ENCODE peak calls at places on chromosomes 13 and 19, in eight cellular contexts. I, L, T, Q, S, F, N and K are unnamed samples.

GRCh38 chr13:42484396-42484795 is 89.6 kb upstream of the TNFSF11 start:
- DNase-seq in I (no peak), L (peak), T (no peak), Q (no peak), S (no peak), F (no peak), N (no peak), K (no peak)

GRCh38 chr19:34539396-34539795 is 57.8 kb downstream of the WTIP start:
- DNase-seq in I (no peak), L (no peak), T (no peak), Q (no peak), S (peak), F (no peak), N (no peak), K (no peak)

GRCh38 chr13:41008349-41008980 is 10.7 kb downstream of the ELF1 start:
- DNase-seq in I (no peak), L (peak), T (no peak), Q (no peak), S (peak), F (no peak), N (no peak), K (no peak)

GRCh38 chr19:47861630-47862029 is 2.6 kb downstream of the TPRX2 start:
- DNase-seq in I (no peak), L (no peak), T (no peak), Q (no peak), S (no peak), F (no peak), N (no peak), K (no peak)

GRCh38 chr13:50521750-50522149 is 321.7 kb downstream of the DLEU7 start:
- DNase-seq in I (no peak), L (peak), T (no peak), Q (no peak), S (peak), F (no peak), N (no peak), K (no peak)

GRCh38 chr19:45498411-45499195 is at the start of gene PPM1N:
- DNase-seq in I (no peak), L (peak), T (peak), Q (no peak), S (peak), F (no peak), N (peak), K (no peak)

GRCh38 chr13:98570929-98571372 is 6.0 kb downstream of the STK24 start:
- DNase-seq in I (no peak), L (no peak), T (no peak), Q (no peak), S (peak), F (no peak), N (no peak), K (peak)

GRCh38 chr19:3613765-3614661 is 7.3 kb upstream of the TBXA2R start:
- DNase-seq in I (no peak), L (no peak), T (no peak), Q (no peak), S (no peak), F (no peak), N (no peak), K (no peak)

GRCh38 chr19:2464389-2464788 is 7.6 kb upstream of the LMNB2 start:
- DNase-seq in I (no peak), L (peak), T (no peak), Q (no peak), S (no peak), F (no peak), N (no peak), K (no peak)

GRCh38 chr13:104920091-104920490 is 1615.4 kb downstream of the EFNB2 start:
- DNase-seq in I (no peak), L (no peak), T (no peak), Q (peak), S (no peak), F (no peak), N (no peak), K (no peak)

GRCh38 chr13:23609414-23610186 is 39.4 kb downstream of the TNFRSF19 start:
- DNase-seq in I (no peak), L (peak), T (no peak), Q (no peak), S (peak), F (peak), N (no peak), K (no peak)
- TF ChIP-seq CTCF in I (no peak), L (no peak), T (no peak), Q (no peak), S (no peak), F (no peak), N (no peak), K (no peak)

DNA sequence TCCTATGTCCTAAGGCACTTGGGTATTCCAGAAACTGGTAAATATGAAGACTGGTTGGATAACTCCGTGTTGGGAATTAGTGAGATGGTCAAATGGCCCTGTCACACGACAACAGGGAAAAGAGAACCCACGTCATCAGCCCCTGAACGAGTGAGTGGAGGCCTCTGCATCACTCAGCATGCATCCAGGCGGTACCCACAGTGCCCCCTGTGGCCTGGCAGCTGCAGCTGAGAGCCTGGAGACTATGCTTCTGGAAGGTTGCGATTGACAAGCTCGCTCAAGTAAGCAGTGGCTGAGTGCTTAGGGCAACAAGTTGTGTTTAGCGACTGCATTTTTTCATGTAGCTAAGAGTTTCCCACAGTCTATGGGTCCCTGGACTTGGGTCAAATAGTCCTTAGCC is 55.9 kb downstream of the COL4A2 start:
- DNase-seq in I (no peak), L (no peak), T (peak), Q (no peak), S (no peak), F (no peak), N (no peak), K (no peak)
- TF ChIP-seq CTCF in I (no peak), L (peak), T (no peak), Q (no peak), S (peak), F (no peak), N (no peak), K (no peak)

GRCh38 chr19:1106841-1107654 is 3.3 kb downstream of the GPX4 start:
- DNase-seq in I (no peak), L (peak), T (no peak), Q (no peak), S (peak), F (no peak), N (no peak), K (peak)
- TF ChIP-seq CTCF in I (peak), L (peak), T (no peak), Q (no peak), S (peak), F (no peak), N (no peak), K (peak)

DNA sequence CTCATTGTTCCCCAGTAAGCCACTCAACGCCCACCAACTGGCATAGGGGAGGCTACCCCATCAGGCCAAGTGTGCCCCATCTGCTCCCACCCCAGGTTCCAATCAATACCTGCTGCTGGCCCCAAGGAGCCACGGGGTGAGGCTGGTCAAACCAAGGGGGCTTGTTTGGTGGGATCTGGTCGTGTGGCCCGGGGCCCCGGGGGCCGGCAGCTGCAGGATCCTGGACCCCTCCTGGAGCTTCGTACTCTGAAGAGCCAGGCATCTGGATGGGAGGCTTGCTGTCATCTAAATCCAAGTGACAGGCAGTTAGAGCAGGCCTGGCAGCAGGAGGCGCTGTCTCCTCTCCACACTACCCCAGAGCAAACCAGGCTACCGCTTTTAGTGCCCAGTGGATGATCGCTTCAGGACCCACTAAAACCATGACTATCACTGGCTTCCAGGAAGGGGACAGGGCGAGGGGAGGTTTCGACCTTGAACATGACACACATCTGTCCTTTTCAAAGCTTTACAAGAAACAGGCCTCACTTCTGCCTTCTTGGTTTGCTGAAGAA is 14.2 kb downstream of the CHERP start:
- DNase-seq in I (no peak), L (peak), T (peak), Q (no peak), S (peak), F (no peak), N (no peak), K (no peak)
- TF ChIP-seq CTCF in I (peak), L (peak), T (peak), Q (no peak), S (peak), F (peak), N (no peak), K (no peak)

GRCh38 chr13:81639984-81640582 is 1299.2 kb upstream of the SPRY2 start:
- DNase-seq in I (no peak), L (no peak), T (peak), Q (no peak), S (no peak), F (no peak), N (no peak), K (no peak)
- TF ChIP-seq CTCF in I (peak), L (no peak), T (peak), Q (no peak), S (peak), F (peak), N (no peak), K (no peak)

GRCh38 chr13:95155504-95155903 is 145.7 kb downstream of the ABCC4 start:
- DNase-seq in I (no peak), L (no peak), T (no peak), Q (no peak), S (no peak), F (no peak), N (no peak), K (no peak)

GRCh38 chr13:95153647-95154405 is 147.4 kb downstream of the ABCC4 start:
- DNase-seq in I (no peak), L (peak), T (no peak), Q (no peak), S (peak), F (no peak), N (no peak), K (no peak)

GRCh38 chr13:95154441-95154886 is 146.8 kb downstream of the ABCC4 start:
- DNase-seq in I (no peak), L (no peak), T (no peak), Q (no peak), S (peak), F (no peak), N (no peak), K (no peak)

GRCh38 chr13:95155093-95155492 is 146.2 kb downstream of the ABCC4 start:
- DNase-seq in I (no peak), L (no peak), T (no peak), Q (no peak), S (peak), F (no peak), N (no peak), K (no peak)

DNA sequence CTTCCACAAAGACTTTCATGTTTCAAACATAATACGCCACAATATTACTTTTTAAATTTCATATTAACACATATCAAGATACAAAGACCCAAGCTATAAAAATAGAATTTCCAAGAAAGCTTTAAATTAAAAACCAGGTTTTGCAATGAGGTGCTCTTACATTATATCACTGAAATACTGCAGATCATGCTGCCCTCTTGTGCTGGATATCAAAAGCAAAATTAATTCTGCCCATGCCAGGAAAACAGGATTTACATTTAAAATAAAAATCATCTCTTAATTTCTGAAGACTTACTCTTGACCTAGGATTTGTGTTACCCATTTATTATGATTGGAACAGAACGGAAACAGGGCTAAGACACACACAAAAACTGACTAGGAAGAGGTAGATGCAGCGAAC is 145.0 kb downstream of the ABCC4 start:
- DNase-seq in I (no peak), L (peak), T (no peak), Q (no peak), S (peak), F (no peak), N (no peak), K (no peak)
- TF ChIP-seq CTCF in I (peak), L (peak), T (no peak), Q (no peak), S (peak), F (no peak), N (no peak), K (no peak)